ENCODE peak calls at places on chromosomes 13 and 19, in four cellular contexts. R, J, K and N are unnamed samples.

GRCh38 chr19:56660381-56661105 is 11.0 kb downstream of the ZNF835 start:
- DNase-seq in R (peak), J (no peak), K (no peak), N (no peak)

GRCh38 chr13:88086577-88086976 is 415.4 kb downstream of the SLITRK5 start:
- DNase-seq in J (no peak), K (no peak), R (peak), N (no peak)

GRCh38 chr13:38979891-38980627 is 10.6 kb downstream of the STOML3 start:
- DNase-seq in K (no peak), R (no peak), J (peak), N (no peak)

GRCh38 chr13:98528663-98529064 is 48.2 kb downstream of the STK24 start:
- DNase-seq in K (no peak), J (no peak), R (no peak), N (no peak)

GRCh38 chr13:48126944-48127814 is 32.3 kb upstream of the MED4 start:
- DNase-seq in R (peak), J (peak), K (peak), N (peak)

GRCh38 chr19:5231857-5232503 is 108.6 kb downstream of the PTPRS start:
- DNase-seq in R (no peak), K (no peak), J (no peak), N (no peak)

GRCh38 chr19:48480151-48480475 is 10.9 kb downstream of the CYTH2 start:
- DNase-seq in R (no peak), K (no peak), J (no peak), N (no peak)

GRCh38 chr19:3458229-3458555 is 22.1 kb downstream of the SMIM24 start:
- DNase-seq in J (peak), K (no peak), R (no peak), N (no peak)

GRCh38 chr19:3457531-3458228 is 22.6 kb downstream of the SMIM24 start:
- DNase-seq in R (no peak), J (no peak), K (no peak), N (no peak)

GRCh38 chr19:3136684-3137055 is 837 bp downstream of the GNA15 start:
- DNase-seq in J (no peak), K (peak), R (peak), N (no peak)

GRCh38 chr19:57537953-57538547 is 10.9 kb downstream of the ZNF549 start:
- DNase-seq in R (no peak), K (no peak), J (no peak), N (no peak)

GRCh38 chr13:31441804-31442487 is 242.2 kb downstream of the B3GLCT start:
- DNase-seq in J (no peak), K (no peak), R (no peak), N (no peak)

DNA sequence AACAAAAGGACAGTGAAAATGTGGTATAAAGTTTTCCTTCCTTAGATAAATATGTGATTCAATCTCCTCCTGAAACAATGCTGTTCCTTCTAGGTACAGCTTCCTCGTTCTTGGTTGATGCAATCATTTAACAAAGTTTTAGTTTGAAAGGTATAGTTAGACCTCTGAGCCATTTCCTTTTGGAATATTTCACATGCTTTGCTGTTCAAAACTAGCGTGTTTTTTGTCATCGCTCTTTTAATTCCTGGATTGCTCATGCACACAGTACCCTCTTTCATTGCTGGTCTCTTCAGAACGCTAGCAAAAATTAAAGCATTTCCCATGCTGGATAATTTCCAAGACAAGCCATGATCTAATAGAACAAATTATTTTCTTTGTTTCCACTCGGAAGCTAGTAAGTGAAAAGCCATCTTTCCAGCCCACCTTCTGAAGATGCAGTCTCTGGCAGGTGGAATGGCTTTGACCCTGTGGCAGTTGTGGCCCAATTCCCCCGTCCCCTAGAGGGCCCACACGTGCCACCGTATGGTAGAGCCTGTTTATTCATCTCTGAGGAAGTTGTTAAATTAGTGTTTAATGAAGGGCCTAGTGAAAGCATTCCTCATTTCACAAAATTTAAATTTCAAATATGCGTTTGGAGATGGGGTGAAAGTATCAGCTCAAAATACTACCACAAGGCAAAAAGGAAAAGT is 1040.6 kb upstream of the SLC10A2 start:
- DNase-seq in K (peak), R (no peak), J (no peak), N (no peak)
- TF ChIP-seq CTCF in K (peak), R (no peak), J (peak), N (no peak)

DNA sequence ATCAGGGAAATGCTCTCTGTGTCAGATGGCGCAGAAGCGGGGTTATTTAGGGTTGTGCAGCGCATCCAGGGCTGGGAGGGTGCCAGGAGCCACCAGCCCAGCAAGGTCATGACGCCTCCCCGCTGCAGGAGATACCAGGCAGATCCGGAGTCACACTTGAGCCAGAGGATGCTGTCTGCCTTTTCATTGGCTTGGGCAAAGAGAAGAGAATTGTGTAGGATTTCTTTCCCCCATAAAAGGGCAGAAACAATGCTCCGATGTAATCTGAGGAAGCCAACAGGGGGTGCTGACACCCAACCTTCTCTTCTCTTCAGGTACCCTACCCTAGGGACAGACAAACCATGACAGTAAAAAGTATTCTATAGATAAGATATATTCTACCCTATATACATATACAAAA is 346.4 kb downstream of the TSHZ3 start:
- DNase-seq in J (no peak), R (no peak), K (no peak), N (no peak)
- TF ChIP-seq CTCF in J (no peak), R (no peak), K (no peak), N (no peak)

GRCh38 chr19:10510301-10510802 is 6.9 kb downstream of the S1PR5 start:
- DNase-seq in R (peak), J (peak), K (peak), N (peak)
- TF ChIP-seq CTCF in R (peak), J (peak), K (peak), N (peak)

DNA sequence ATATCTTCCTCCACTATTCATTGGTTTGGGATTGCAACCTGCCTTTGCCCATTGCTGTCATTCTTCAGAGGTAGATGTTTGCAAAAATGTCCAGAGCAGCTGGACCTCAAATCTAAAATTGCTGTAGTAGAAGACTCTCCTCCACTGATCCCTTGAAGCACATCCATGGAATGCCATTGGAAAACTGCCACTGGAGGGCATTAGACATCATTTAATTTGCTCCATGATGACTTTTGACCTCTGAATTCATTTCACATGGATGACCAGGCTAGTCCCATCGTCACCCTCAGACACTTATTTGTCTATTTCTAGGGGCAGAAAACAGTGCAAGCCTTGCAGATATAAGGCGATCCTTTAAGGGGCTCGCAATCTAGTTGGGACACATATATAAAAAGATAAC is 33.9 kb upstream of the FLT1 start:
- DNase-seq in R (peak), J (no peak), K (no peak), N (no peak)
- TF ChIP-seq CTCF in R (no peak), J (no peak), K (no peak), N (no peak)